ENCODE peak calls at places on chromosome 2, in ten cellular contexts. B is transverse colon; U is ovary; I is left ventricle myocardium inferior; M is upper lobe of right lung; E is CD8-positive, alpha-beta memory T cell; Y is MM.1S; W is heart right ventricle; V is IMR-90; H is Panc1. L is an unnamed sample.

GRCh38 chr2:218229851-218230250 is 12.9 kb downstream of the ARPC2 start:
- DNase-seq in U (no peak), E (no peak), Y (peak), W (no peak), M (no peak), H (no peak), V (no peak), I (no peak), B (peak), L (no peak)

GRCh38 chr2:36572054-36572751 is 25.8 kb downstream of the FEZ2 start:
- DNase-seq in V (no peak), I (no peak), Y (no peak), H (no peak), E (no peak), B (no peak), U (no peak), W (no peak), M (no peak), L (no peak)

GRCh38 chr2:120777170-120777751 is 41.6 kb downstream of the GLI2 start:
- DNase-seq in M (no peak), B (no peak), Y (no peak), I (no peak), U (no peak), W (no peak), V (no peak), H (no peak), E (no peak), L (no peak)

GRCh38 chr2:148927010-148927409 is 52.0 kb downstream of the KIF5C start:
- DNase-seq in E (no peak), V (no peak), U (no peak), W (no peak), M (no peak), I (peak), H (no peak), Y (peak), B (peak), L (peak)

GRCh38 chr2:45433363-45433762 is 177.7 kb downstream of the SRBD1 start:
- DNase-seq in I (no peak), U (no peak), V (no peak), H (no peak), E (no peak), Y (no peak), M (no peak), W (no peak), B (no peak), L (no peak)

GRCh38 chr2:77457665-77458064 is 64.5 kb downstream of the LRRTM4 start:
- DNase-seq in W (peak), H (no peak), V (no peak), I (no peak), M (no peak), E (no peak), U (no peak), Y (no peak), B (no peak), L (no peak)

GRCh38 chr2:97885841-97886240 is 109.9 kb downstream of the TMEM131 start:
- DNase-seq in E (no peak), B (no peak), H (no peak), M (no peak), I (no peak), U (no peak), W (no peak), V (no peak), Y (no peak), L (no peak)

GRCh38 chr2:240619506-240620148 is 5.7 kb upstream of the GPR35 start:
- DNase-seq in I (peak), W (no peak), M (peak), B (no peak), E (no peak), U (no peak), H (no peak), V (no peak), Y (no peak), L (peak)

GRCh38 chr2:216632952-216633615 is at the start of gene IGFBP2:
- DNase-seq in H (no peak), M (no peak), W (peak), Y (no peak), U (peak), B (peak), I (peak), V (peak), E (no peak), L (no peak)

GRCh38 chr2:69366-70344 is 23.4 kb upstream of the FAM110C start:
- DNase-seq in U (no peak), I (no peak), B (peak), H (no peak), Y (no peak), M (no peak), V (no peak), E (no peak), W (no peak), L (no peak)

GRCh38 chr2:100819365-100820345 is at the start of gene NPAS2:
- DNase-seq in Y (no peak), U (no peak), I (peak), M (peak), V (peak), E (no peak), W (peak), B (peak), H (no peak), L (peak)

GRCh38 chr2:197675711-197676188 is 363 bp upstream of the RFTN2 start:
- DNase-seq in Y (no peak), I (no peak), B (no peak), M (no peak), E (no peak), H (no peak), V (peak), U (peak), W (peak), L (no peak)

GRCh38 chr2:150911766-150912280 is 349.8 kb downstream of the RBM43 start:
- DNase-seq in H (peak), I (peak), Y (no peak), U (peak), V (peak), B (peak), E (no peak), W (peak), M (peak), L (peak)

GRCh38 chr2:106638043-106638442 is 150.9 kb downstream of the CD8B2 start:
- DNase-seq in U (no peak), H (no peak), V (peak), Y (peak), I (no peak), M (no peak), W (no peak), E (no peak), B (no peak), L (no peak)

GRCh38 chr2:119827866-119828507 is 68.3 kb downstream of the PTPN4 start:
- DNase-seq in E (no peak), H (no peak), Y (no peak), U (no peak), W (no peak), I (no peak), M (no peak), V (peak), B (no peak), L (no peak)

GRCh38 chr2:195923889-195924288 is 144.7 kb downstream of the DNAH7 start:
- DNase-seq in U (no peak), B (no peak), H (no peak), E (no peak), V (no peak), M (no peak), Y (no peak), I (no peak), W (no peak), L (no peak)

GRCh38 chr2:213991454-213992108 is 419.3 kb upstream of the VWC2L start:
- DNase-seq in W (no peak), H (no peak), B (no peak), U (no peak), I (no peak), V (peak), E (no peak), M (no peak), Y (no peak), L (no peak)

GRCh38 chr2:169276045-169276444 is 86.3 kb downstream of the LRP2 start:
- DNase-seq in I (no peak), Y (peak), W (no peak), M (no peak), B (no peak), E (no peak), V (no peak), H (no peak), U (no peak), L (no peak)

GRCh38 chr2:8094571-8094970 is 587.3 kb upstream of the ID2 start:
- DNase-seq in M (no peak), Y (no peak), W (no peak), I (no peak), E (no peak), V (no peak), U (no peak), H (no peak), B (no peak), L (peak)

GRCh38 chr2:71823526-71823925 is 324.1 kb downstream of the CYP26B1 start:
- DNase-seq in B (no peak), H (no peak), M (no peak), Y (no peak), E (no peak), V (no peak), W (no peak), I (no peak), U (no peak), L (no peak)

GRCh38 chr2:29920130-29920577 is 1.2 kb downstream of the ALK start:
- DNase-seq in M (peak), I (peak), E (no peak), W (peak), Y (peak), V (no peak), H (no peak), B (peak), U (peak), L (peak)

GRCh38 chr2:61924895-61925663 is 19.6 kb downstream of the COMMD1 start:
- DNase-seq in M (no peak), V (no peak), Y (no peak), U (no peak), B (no peak), H (no peak), E (no peak), W (no peak), I (no peak), L (no peak)

GRCh38 chr2:67954125-67954748 is 108.6 kb downstream of the C1D start:
- DNase-seq in W (no peak), E (no peak), U (no peak), I (no peak), V (no peak), Y (no peak), H (no peak), M (no peak), B (peak), L (peak)

GRCh38 chr2:212536385-212537310 is 2.0 kb downstream of the ERBB4 start:
- DNase-seq in M (peak), H (no peak), U (no peak), W (no peak), E (no peak), V (no peak), B (no peak), I (no peak), Y (no peak), L (no peak)

GRCh38 chr2:126761256-126761980 is 105.5 kb downstream of the GYPC start:
- DNase-seq in E (no peak), H (no peak), V (no peak), W (no peak), M (no peak), Y (no peak), I (no peak), U (no peak), B (no peak), L (no peak)

GRCh38 chr2:53403836-53404413 is 363.7 kb upstream of the CHAC2 start:
- DNase-seq in E (no peak), I (no peak), H (peak), B (no peak), U (no peak), V (peak), M (no peak), Y (no peak), W (no peak), L (no peak)

GRCh38 chr2:230932556-230933511 is 7.8 kb upstream of the GPR55 start:
- DNase-seq in U (peak), Y (no peak), M (no peak), B (no peak), I (peak), H (no peak), V (peak), W (peak), E (no peak), L (peak)

GRCh38 chr2:63057249-63058148 is 6.9 kb downstream of the OTX1 start:
- DNase-seq in W (no peak), Y (no peak), V (no peak), M (no peak), B (no peak), E (no peak), I (no peak), U (no peak), H (no peak), L (no peak)

GRCh38 chr2:15588329-15588919 is 3.2 kb upstream of the DDX1 start:
- DNase-seq in U (no peak), B (peak), M (no peak), E (no peak), W (peak), I (no peak), V (peak), Y (peak), H (peak), L (no peak)

GRCh38 chr2:192148241-192148619 is 46.5 kb downstream of the TMEFF2 start:
- DNase-seq in H (no peak), M (no peak), V (no peak), E (no peak), U (no peak), B (no peak), Y (no peak), W (no peak), I (no peak), L (no peak)

GRCh38 chr2:214328941-214329340 is 81.9 kb upstream of the VWC2L start:
- DNase-seq in U (no peak), Y (no peak), M (no peak), I (no peak), H (no peak), E (no peak), V (no peak), W (no peak), B (no peak), L (no peak)

GRCh38 chr2:219104107-219105050 is 43.7 kb upstream of the IHH start:
- DNase-seq in E (no peak), W (no peak), M (no peak), V (peak), U (no peak), I (no peak), B (no peak), Y (peak), H (no peak), L (no peak)

GRCh38 chr2:109594246-109594900 is 19.4 kb downstream of the SEPTIN10 start:
- DNase-seq in B (no peak), M (no peak), Y (no peak), I (no peak), V (peak), E (no peak), W (no peak), U (no peak), H (no peak), L (no peak)

GRCh38 chr2:96547203-96547641 is 10.7 kb downstream of the ARID5A start:
- DNase-seq in M (peak), V (no peak), B (no peak), I (no peak), W (no peak), U (no peak), E (no peak), H (no peak), Y (no peak), L (peak)

GRCh38 chr2:104406273-104406726 is 447.6 kb upstream of the POU3F3 start:
- DNase-seq in U (no peak), B (no peak), M (no peak), H (no peak), W (no peak), Y (no peak), I (no peak), E (no peak), V (no peak), L (no peak)

GRCh38 chr2:209456489-209456888 is 32.6 kb downstream of the MAP2 start:
- DNase-seq in V (no peak), H (no peak), E (no peak), Y (no peak), W (no peak), U (no peak), B (no peak), M (no peak), I (no peak), L (no peak)

GRCh38 chr2:45224321-45224995 is 215.2 kb upstream of the SIX2 start:
- DNase-seq in B (no peak), I (no peak), U (no peak), H (no peak), V (no peak), E (no peak), W (no peak), M (no peak), Y (peak), L (no peak)

GRCh38 chr2:240431663-240432424 is 3.6 kb upstream of the GPC1 start:
- DNase-seq in H (no peak), M (peak), B (peak), I (peak), W (no peak), U (no peak), E (peak), V (no peak), Y (no peak), L (peak)

GRCh38 chr2:102051659-102052366 is 60.1 kb downstream of the IL1R2 start:
- DNase-seq in M (no peak), U (no peak), H (no peak), Y (no peak), I (no peak), E (no peak), B (no peak), V (peak), W (no peak), L (no peak)

GRCh38 chr2:102049756-102050443 is 58.1 kb downstream of the IL1R2 start:
- DNase-seq in W (no peak), H (no peak), M (no peak), Y (no peak), U (no peak), E (no peak), V (no peak), I (no peak), B (peak), L (no peak)

GRCh38 chr2:102053096-102053495 is 61.3 kb downstream of the IL1R2 start:
- DNase-seq in M (no peak), Y (no peak), U (no peak), H (no peak), W (no peak), B (no peak), E (no peak), I (no peak), V (no peak), L (no peak)

GRCh38 chr2:102052367-102052764 is 60.6 kb downstream of the IL1R2 start:
- DNase-seq in M (no peak), H (no peak), W (no peak), E (no peak), I (no peak), U (no peak), B (no peak), Y (no peak), V (no peak), L (no peak)

GRCh38 chr2:102050854-102051391 is 59.2 kb downstream of the IL1R2 start:
- DNase-seq in H (no peak), U (peak), B (peak), Y (no peak), M (peak), V (peak), I (peak), E (no peak), W (peak), L (peak)
- H3K27ac ChIP-seq in H (no peak), U (peak), B (peak), Y (no peak), M (peak), V (peak), I (peak), E (no peak), W (peak), L (peak)

GRCh38 chr2:26614205-26615128 is 26.7 kb downstream of the CIB4 start:
- DNase-seq in I (peak), U (no peak), V (no peak), B (no peak), W (no peak), E (no peak), H (no peak), M (peak), Y (no peak), L (no peak)

GRCh38 chr2:26612034-26612433 is 29.1 kb downstream of the CIB4 start:
- DNase-seq in I (no peak), B (no peak), E (no peak), V (no peak), Y (no peak), U (no peak), H (no peak), W (no peak), M (no peak), L (no peak)

GRCh38 chr2:26615336-26616031 is 25.7 kb downstream of the CIB4 start:
- DNase-seq in Y (no peak), U (no peak), H (no peak), V (no peak), E (no peak), I (no peak), B (no peak), W (no peak), M (peak), L (no peak)

GRCh38 chr2:26612522-26613240 is 28.5 kb downstream of the CIB4 start:
- DNase-seq in E (no peak), I (peak), Y (no peak), M (peak), U (no peak), W (peak), H (no peak), B (peak), V (no peak), L (no peak)

GRCh38 chr2:26613241-26614204 is 27.6 kb downstream of the CIB4 start:
- DNase-seq in Y (no peak), I (peak), M (peak), H (no peak), V (no peak), B (no peak), W (peak), U (peak), E (no peak), L (peak)
- H3K27ac ChIP-seq in Y (no peak), I (no peak), M (peak), H (no peak), V (no peak), B (peak), W (no peak), U (no peak), E (no peak), L (no peak)

GRCh38 chr2:201004370-201004769 is 40.9 kb upstream of the ORC2 start:
- DNase-seq in V (no peak), E (no peak), I (no peak), W (no peak), M (no peak), H (no peak), U (no peak), Y (no peak), B (no peak), L (no peak)
- H3K27ac ChIP-seq in V (no peak), E (no peak), I (no peak), W (no peak), M (no peak), H (no peak), U (no peak), Y (no peak), B (no peak), L (no peak)

DNA sequence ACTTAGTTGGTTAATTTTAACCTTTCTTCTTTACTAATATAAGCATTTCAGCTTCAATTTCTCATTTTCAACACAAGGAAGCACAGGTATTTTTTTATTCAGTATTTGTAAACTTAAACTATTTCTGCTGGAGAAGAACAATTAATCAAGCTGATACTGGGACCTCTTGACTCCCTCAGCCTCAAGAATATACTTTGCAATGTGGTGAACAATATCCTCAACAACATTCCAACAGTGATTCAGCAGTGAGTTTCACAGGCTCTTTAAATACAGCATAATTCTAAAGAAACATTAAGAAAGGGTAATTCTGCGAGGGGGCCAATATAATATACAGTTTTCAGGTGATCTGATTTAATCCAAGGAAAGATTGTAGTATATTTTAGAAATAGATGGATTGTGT is 10.0 kb downstream of the RAPGEF4 start:
- DNase-seq in E (no peak), H (no peak), V (peak), I (no peak), W (no peak), M (no peak), Y (no peak), U (no peak), B (no peak), L (no peak)
- H3K27ac ChIP-seq in E (no peak), H (no peak), V (no peak), I (no peak), W (no peak), M (no peak), Y (no peak), U (no peak), B (no peak), L (no peak)

GRCh38 chr2:54603796-54604195 is 119.7 kb upstream of the EML6 start:
- DNase-seq in I (no peak), M (no peak), B (no peak), V (no peak), U (no peak), W (no peak), H (no peak), Y (no peak), E (no peak), L (no peak)
- H3K27ac ChIP-seq in I (peak), M (peak), B (peak), V (no peak), U (no peak), W (peak), H (no peak), Y (no peak), E (no peak), L (peak)

GRCh38 chr2:73918856-73919255 is 7.8 kb upstream of the DGUOK start:
- DNase-seq in M (no peak), B (no peak), U (no peak), I (no peak), E (no peak), W (no peak), V (no peak), Y (no peak), H (no peak), L (no peak)

GRCh38 chr2:73919596-73920228 is 7.0 kb upstream of the DGUOK start:
- DNase-seq in Y (no peak), M (no peak), E (no peak), B (no peak), H (no peak), I (no peak), W (no peak), U (no peak), V (no peak), L (no peak)

GRCh38 chr2:73917296-73917695 is 9.4 kb upstream of the DGUOK start:
- DNase-seq in B (no peak), W (no peak), E (no peak), U (no peak), M (no peak), V (no peak), Y (no peak), I (no peak), H (no peak), L (no peak)

GRCh38 chr2:73916666-73917065 is 10.0 kb upstream of the DGUOK start:
- DNase-seq in U (no peak), W (no peak), V (no peak), I (no peak), E (no peak), H (no peak), M (no peak), Y (no peak), B (no peak), L (no peak)

GRCh38 chr2:73917696-73918207 is 8.9 kb upstream of the DGUOK start:
- DNase-seq in V (no peak), E (no peak), I (no peak), H (no peak), B (no peak), U (no peak), Y (no peak), M (no peak), W (no peak), L (no peak)
- H3K27ac ChIP-seq in V (no peak), E (no peak), I (no peak), H (no peak), B (peak), U (no peak), Y (no peak), M (no peak), W (no peak), L (no peak)